ENCODE peak calls at places on chromosomes 1 and 21, in eight cellular contexts. G is HepG2; B is EL; Y is stimulated activated CD4-positive, alpha-beta T cell treated with anti-CD3 and anti-CD28 coated beads, Interleukin-2, amount 100 ng/mL, for 24 hours; O is stimulated activated CD8-positive, alpha-beta memory T cell treated with anti-CD3 and anti-CD28 coated beads, Interleukin-7, amount 100 ng/mL, for 1 hour; U is H1; Q is RPMI8226; M is mesothelial cell of epicardium. T is an unnamed sample.

GRCh38 chr1:216528816-216529215 is 105.6 kb upstream of the USH2A start:
- DNase-seq in U (no peak), M (no peak), O (no peak), G (no peak), B (no peak), Y (no peak), Q (peak; percentile 20), T (no peak)

GRCh38 chr1:66460776-66461175 is 73.2 kb upstream of the SGIP1 start:
- DNase-seq in U (no peak), Q (no peak), Y (no peak), G (no peak), B (no peak), O (no peak), M (no peak), T (no peak)

GRCh38 chr1:221458430-221459156 is 283.3 kb downstream of the DUSP10 start:
- DNase-seq in M (no peak), B (peak; percentile 59), Q (no peak), U (no peak), O (no peak), Y (no peak), G (no peak), T (no peak)

GRCh38 chr1:236480758-236481436 is 42.9 kb upstream of the LGALS8 start:
- DNase-seq in O (no peak), B (no peak), Y (no peak), M (no peak), U (no peak), G (peak; percentile 13), Q (no peak), T (no peak)

GRCh38 chr1:57696041-57696440 is 272.2 kb upstream of the DAB1 start:
- DNase-seq in Q (no peak), O (no peak), Y (no peak), G (no peak), U (no peak), M (no peak), B (no peak), T (no peak)

GRCh38 chr1:31792116-31792515 is 23.7 kb downstream of the SPOCD1 start:
- DNase-seq in B (no peak), M (peak; percentile 6), U (no peak), Q (no peak), G (no peak), O (no peak), Y (no peak), T (no peak)

GRCh38 chr1:50968884-50969610 is 998 bp upstream of the CDKN2C start:
- DNase-seq in M (no peak), O (no peak), B (no peak), G (no peak), Y (peak; percentile 49), U (no peak), Q (no peak), T (no peak)

GRCh38 chr21:34846601-34847112 is 177.9 kb downstream of the CLIC6 start:
- DNase-seq in Y (no peak), U (no peak), O (no peak), Q (no peak), B (peak; percentile 65), M (no peak), G (no peak), T (no peak)

GRCh38 chr1:201734776-201735175 is 94.2 kb upstream of the IPO9 start:
- DNase-seq in U (no peak), Q (no peak), M (no peak), B (no peak), O (no peak), G (no peak), Y (no peak), T (no peak)

GRCh38 chr1:58293388-58293787 is 253.1 kb downstream of the OMA1 start:
- DNase-seq in Q (no peak), O (no peak), G (no peak), B (no peak), M (no peak), Y (no peak), U (no peak), T (no peak)

GRCh38 chr1:179353546-179353945 is 12.2 kb upstream of the AXDND1 start:
- DNase-seq in Y (no peak), M (no peak), Q (no peak), U (no peak), B (peak; percentile 48), G (no peak), O (no peak), T (no peak)

GRCh38 chr1:205351984-205352713 is 4.6 kb downstream of the KLHDC8A start:
- DNase-seq in M (no peak), Y (no peak), Q (peak; percentile 77), U (no peak), G (peak; percentile 12), B (peak; percentile 31), O (no peak), T (no peak)

GRCh38 chr1:114350731-114351445 is 160.1 kb downstream of the TRIM33 start:
- DNase-seq in O (no peak), M (no peak), U (no peak), B (no peak), G (no peak), Q (no peak), Y (no peak), T (no peak)

GRCh38 chr1:172874950-172875349 is 175.8 kb downstream of the TNFSF18 start:
- DNase-seq in Q (no peak), Y (peak; percentile 29), B (peak; percentile 48), U (no peak), O (no peak), M (no peak), G (no peak), T (no peak)

GRCh38 chr1:181149326-181150000 is 61.0 kb downstream of the IER5 start:
- DNase-seq in Y (peak; percentile 63), B (no peak), O (peak; percentile 47), U (no peak), Q (peak; percentile 91), G (no peak), M (no peak), T (peak; percentile 29)

GRCh38 chr1:112399456-112399855 is 3.4 kb downstream of the CTTNBP2NL start:
- DNase-seq in B (no peak), G (no peak), O (no peak), Y (no peak), U (no peak), Q (no peak), M (no peak), T (no peak)

GRCh38 chr21:29658934-29659203 is 280.9 kb downstream of the GRIK1 start:
- DNase-seq in Q (no peak), Y (no peak), M (no peak), G (no peak), U (no peak), B (no peak), O (no peak), T (no peak)

GRCh38 chr1:200969726-200970521 is 53.6 kb downstream of the KIF21B start:
- DNase-seq in O (no peak), M (no peak), G (no peak), Y (no peak), B (no peak), U (no peak), Q (no peak), T (no peak)

GRCh38 chr1:59290173-59290954 is 6.5 kb upstream of the FGGY start:
- DNase-seq in G (peak; percentile 56), O (no peak), Q (peak; percentile 49), M (no peak), B (peak; percentile 44), Y (no peak), U (peak; percentile 33), T (no peak)

GRCh38 chr1:209659909-209660308 is 7.7 kb upstream of the LAMB3 start:
- DNase-seq in Y (no peak), Q (peak; percentile 70), G (no peak), U (no peak), M (no peak), B (no peak), O (no peak), T (no peak)

GRCh38 chr1:168654198-168654910 is 74.7 kb downstream of the DPT start:
- DNase-seq in B (peak; percentile 26), G (no peak), M (no peak), Q (no peak), Y (no peak), O (no peak), U (no peak), T (no peak)

GRCh38 chr1:71083271-71083670 is 2.4 kb upstream of the ZRANB2 start:
- DNase-seq in M (no peak), G (no peak), Y (no peak), B (no peak), U (no peak), O (no peak), Q (no peak), T (no peak)

GRCh38 chr1:87867631-87868030 is 539.0 kb downstream of the LMO4 start:
- DNase-seq in U (no peak), B (no peak), Y (no peak), O (no peak), G (no peak), M (no peak), Q (no peak), T (no peak)

GRCh38 chr1:93525431-93525830 is 77.5 kb downstream of the FNBP1L start:
- DNase-seq in U (no peak), O (no peak), Y (no peak), G (no peak), Q (no peak), M (no peak), B (no peak), T (no peak)

GRCh38 chr21:37758997-37759396 is 157.3 kb downstream of the KCNJ6 start:
- DNase-seq in G (peak; percentile 3), Q (peak; percentile 51), Y (no peak), M (no peak), O (no peak), B (peak; percentile 66), U (peak; percentile 38), T (no peak)

GRCh38 chr1:234564035-234565029 is 45.6 kb downstream of the IRF2BP2 start:
- DNase-seq in Y (no peak), U (peak; percentile 3), Q (no peak), M (no peak), G (peak; percentile 66), O (no peak), B (peak; percentile 85), T (no peak)

GRCh38 chr1:2108213-2108876 is 58.1 kb downstream of the PRKCZ start:
- DNase-seq in Q (peak; percentile 35), U (peak; percentile 47), Y (no peak), B (peak; percentile 29), G (peak; percentile 40), M (no peak), O (no peak), T (no peak)